ENCODE peak calls at places on chromosomes 16 and 17, in seven cellular contexts. S, V, O, U, P, M and I are unnamed samples.

GRCh38 chr16:81861915-81862314 is 82.8 kb downstream of the PLCG2 start:
- DNase-seq in S (no peak), V (no peak), O (no peak), U (no peak), P (no peak), M (no peak), I (no peak)

GRCh38 chr17:57256708-57257112 is 387 bp downstream of the MSI2 start:
- DNase-seq in S (no peak), V (no peak), O (peak), U (no peak), P (peak), M (no peak), I (no peak)

GRCh38 chr16:81476732-81477131 is 32.1 kb downstream of the CMIP start:
- DNase-seq in S (no peak), V (no peak), O (no peak), U (no peak), P (no peak), M (no peak), I (no peak)

GRCh38 chr17:5591966-5592365 is 7.7 kb upstream of the NLRP1 start:
- DNase-seq in S (no peak), V (no peak), O (no peak), U (no peak), P (no peak), M (no peak), I (no peak)

GRCh38 chr17:81000631-81001357 is 9.2 kb downstream of the CHMP6 start:
- DNase-seq in S (no peak), V (no peak), O (no peak), U (no peak), P (peak), M (no peak), I (peak)

GRCh38 chr17:78127240-78127887 is 1.2 kb downstream of the TMC6 start:
- DNase-seq in S (no peak), V (no peak), O (no peak), U (no peak), P (peak), M (peak), I (peak)

GRCh38 chr16:56869513-56870270 is 4.7 kb downstream of the SLC12A3 start:
- DNase-seq in S (no peak), V (no peak), O (no peak), U (peak), P (peak), M (no peak), I (peak)

GRCh38 chr17:55654015-55654414 is 68.6 kb downstream of the TMEM100 start:
- DNase-seq in S (no peak), V (no peak), O (no peak), U (no peak), P (no peak), M (no peak), I (no peak)

GRCh38 chr16:20865420-20866126 is 34.6 kb downstream of the DCUN1D3 start:
- DNase-seq in S (no peak), V (no peak), O (no peak), U (peak), P (peak), M (no peak), I (peak)

GRCh38 chr17:80441133-80441578 is 26.2 kb downstream of the ENDOV start:
- DNase-seq in S (no peak), V (no peak), O (peak), U (peak), P (peak), M (no peak), I (peak)

GRCh38 chr17:81200695-81201580 is 21.8 kb downstream of the CEP131 start:
- DNase-seq in S (no peak), V (no peak), O (no peak), U (peak), P (peak), M (peak), I (peak)

GRCh38 chr17:39197380-39198185 is at the start of gene CACNB1:
- DNase-seq in S (no peak), V (no peak), O (peak), U (peak), P (peak), M (peak), I (peak)

GRCh38 chr16:4015275-4015990 is 100.8 kb downstream of the ADCY9 start:
- DNase-seq in S (no peak), V (no peak), O (no peak), U (peak), P (no peak), M (no peak), I (no peak)

GRCh38 chr16:68298907-68299515 is 11.7 kb downstream of the SLC7A6OS start:
- DNase-seq in S (no peak), V (no peak), O (no peak), U (no peak), P (no peak), M (no peak), I (no peak)

GRCh38 chr17:1746975-1747543 is 4.4 kb downstream of the SERPINF2 start:
- DNase-seq in S (no peak), V (no peak), O (no peak), U (no peak), P (no peak), M (no peak), I (no peak)

GRCh38 chr17:20896153-20896649 is 146.6 kb downstream of the USP22 start:
- DNase-seq in S (no peak), V (no peak), O (peak), U (no peak), P (no peak), M (peak), I (peak)

GRCh38 chr16:88649924-88650748 is 717 bp downstream of the CYBA start:
- DNase-seq in S (no peak), V (no peak), O (peak), U (peak), P (peak), M (no peak), I (peak)

GRCh38 chr17:66702106-66702936 is 132.6 kb upstream of the CACNG5 start:
- DNase-seq in S (no peak), V (no peak), O (no peak), U (no peak), P (no peak), M (no peak), I (no peak)

GRCh38 chr17:82246365-82247174 is 17.7 kb downstream of the SLC16A3 start:
- DNase-seq in S (no peak), V (no peak), O (no peak), U (peak), P (peak), M (no peak), I (no peak)

GRCh38 chr16:707062-707538 is 1.5 kb upstream of the FBXL16 start:
- DNase-seq in S (no peak), V (no peak), O (no peak), U (no peak), P (no peak), M (no peak), I (no peak)

GRCh38 chr16:78842950-78843349 is 743.5 kb downstream of the WWOX start:
- DNase-seq in S (no peak), V (no peak), O (no peak), U (no peak), P (no peak), M (no peak), I (no peak)